ENCODE peak calls at places on chromosome 15, in five cellular contexts. M, W, P, B and E are unnamed samples. For H3K9me2, the result is how much of the 10 kb centered on the place peaks cover.

GRCh38 chr15:23422099-23422945 is 24.7 kb downstream of the GOLGA6L2 start:
- DNase-seq in M (no peak), W (no peak), P (no peak), B (no peak), E (no peak)

GRCh38 chr15:39747326-39747725 is 35.3 kb downstream of the FSIP1 start:
- DNase-seq in M (peak), W (no peak), P (no peak), B (no peak), E (peak)

GRCh38 chr15:100308222-100309007 is 33.4 kb downstream of the ADAMTS17 start:
- DNase-seq in M (no peak), W (no peak), P (no peak), B (no peak), E (peak)

GRCh38 chr15:76334438-76335004 is 2.1 kb upstream of the ISL2 start:
- DNase-seq in M (no peak), W (no peak), P (no peak), B (no peak), E (no peak)

GRCh38 chr15:38945551-38946298 is 381.1 kb upstream of the RASGRP1 start:
- DNase-seq in M (no peak), W (no peak), P (no peak), B (no peak), E (no peak)

GRCh38 chr15:96593735-96594134 is 263.2 kb downstream of the NR2F2 start:
- DNase-seq in M (peak), W (no peak), P (no peak), B (no peak), E (no peak)

GRCh38 chr15:67120839-67121540 is 55.6 kb downstream of the SMAD3 start:
- DNase-seq in M (peak), W (no peak), P (no peak), B (peak), E (peak)

GRCh38 chr15:56608140-56608778 is 125.0 kb downstream of the ZNF280D start:
- DNase-seq in M (no peak), W (peak), P (no peak), B (no peak), E (no peak)

GRCh38 chr15:101536166-101536874 is 46.8 kb upstream of the PCSK6 start:
- DNase-seq in M (no peak), W (no peak), P (no peak), B (peak), E (no peak)

GRCh38 chr15:92693922-92694331 is 38.4 kb upstream of the FAM174B start:
- DNase-seq in M (peak), W (no peak), P (peak), B (peak), E (peak)

GRCh38 chr15:92159481-92159880 is 234.2 kb upstream of the ST8SIA2 start:
- DNase-seq in M (no peak), W (no peak), P (no peak), B (no peak), E (no peak)

GRCh38 chr15:23372284-23372683 is 17.7 kb downstream of the GOLGA8S start:
- DNase-seq in M (no peak), W (no peak), P (no peak), B (no peak), E (no peak)

GRCh38 chr15:39269821-39270220 is 311.1 kb upstream of the THBS1 start:
- DNase-seq in M (no peak), W (no peak), P (no peak), B (no peak), E (no peak)

DNA sequence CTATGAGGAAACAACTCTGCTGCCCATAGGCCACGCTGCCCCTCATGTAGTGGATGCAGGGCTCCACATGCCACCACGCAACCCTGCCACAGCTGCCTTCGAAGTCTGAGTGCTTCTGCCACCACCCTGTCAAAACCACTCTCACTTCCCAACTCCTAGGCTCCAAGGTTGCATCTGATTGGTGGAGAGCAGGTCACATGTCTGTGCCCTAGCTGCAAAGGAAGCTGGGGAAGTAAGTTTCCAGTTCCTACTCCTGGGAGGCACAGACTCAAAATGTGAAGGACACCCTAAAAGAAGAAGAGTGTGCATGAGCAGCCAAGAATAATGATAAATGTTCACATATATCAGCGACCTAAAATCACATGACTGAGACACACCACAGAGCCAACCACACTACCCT is 31.9 kb upstream of the TICRR start:
- DNase-seq in M (no peak), W (peak), P (no peak), B (no peak), E (peak)
- H3K9ac ChIP-seq in M (no peak), W (no peak), P (no peak), B (no peak), E (no peak)

GRCh38 chr15:79115971-79116370 is 25.4 kb upstream of the RASGRF1 start:
- DNase-seq in M (no peak), W (no peak), P (no peak), B (no peak), E (peak)
- H3K9me2 ChIP-seq in M (under half), W (under half), P (under half), B (under half), E (under half)

GRCh38 chr15:51267047-51267713 is 71.2 kb downstream of the CYP19A1 start:
- DNase-seq in M (no peak), W (no peak), P (no peak), B (peak), E (peak)
- TF ChIP-seq EZH2phosphoT487 in M (no peak), W (no peak), P (no peak), B (no peak), E (no peak)

GRCh38 chr15:86316216-86316615 is 236.5 kb downstream of the AGBL1 start:
- DNase-seq in M (no peak), W (no peak), P (no peak), B (no peak), E (no peak)
- H3K9ac ChIP-seq in M (no peak), W (no peak), P (no peak), B (no peak), E (no peak)

DNA sequence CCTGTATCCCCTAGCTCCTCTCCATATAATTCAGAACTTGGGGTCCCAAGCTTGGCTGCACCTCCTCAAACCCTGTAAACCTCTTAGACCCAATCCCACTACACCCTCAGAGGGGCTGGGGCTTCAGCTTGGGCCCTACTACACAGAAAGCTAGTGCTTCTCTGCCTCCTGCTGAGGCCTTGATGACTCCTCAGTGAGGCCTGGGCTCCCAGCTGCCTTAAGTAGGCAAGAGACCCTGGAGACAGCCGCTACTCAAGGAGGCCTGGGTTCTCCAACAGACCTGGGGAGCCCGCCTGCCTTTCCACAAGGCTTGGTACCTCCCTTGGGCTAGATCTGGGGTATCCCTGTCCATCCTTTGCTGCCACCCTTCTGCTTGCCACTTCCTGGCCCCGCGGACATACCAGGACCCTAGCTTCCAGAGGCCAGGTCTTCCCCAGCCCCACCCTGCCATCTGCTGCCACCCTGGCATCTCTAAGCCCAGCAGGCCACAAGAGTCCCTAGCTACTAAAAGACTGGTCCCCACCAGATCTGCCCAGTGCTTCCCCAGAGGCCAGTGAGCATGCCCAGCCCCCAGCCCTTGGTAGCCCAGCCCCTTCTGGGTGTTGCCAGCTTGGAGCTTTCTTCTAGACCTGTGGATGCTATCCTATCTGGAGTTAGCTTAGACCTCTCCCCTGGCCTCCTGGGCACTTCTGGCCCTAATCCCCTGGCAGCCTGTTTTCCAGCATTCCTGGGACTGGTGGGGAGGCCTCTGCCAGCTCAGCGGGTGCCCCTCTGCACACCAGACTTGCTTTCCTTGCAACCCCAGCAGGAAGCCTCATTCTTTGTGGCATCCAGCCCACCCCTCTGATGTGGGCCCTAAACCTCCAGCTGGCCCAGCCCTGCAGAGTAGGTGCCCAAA is 13.7 kb downstream of the C15orf39 start:
- DNase-seq in M (no peak), W (no peak), P (no peak), B (no peak), E (no peak)
- H3K9me2 ChIP-seq in M (under half), W (under half), P (under half), B (under half), E (under half)

GRCh38 chr15:25900901-25901300 is 37.8 kb upstream of the ATP10A start:
- DNase-seq in M (peak), W (no peak), P (no peak), B (no peak), E (peak)
- TF ChIP-seq EZH2phosphoT487 in M (no peak), W (no peak), P (no peak), B (no peak), E (no peak)

GRCh38 chr15:77627581-77627980 is 5.1 kb downstream of the LINGO1 start:
- DNase-seq in M (no peak), W (no peak), P (no peak), B (no peak), E (no peak)
- H3K9ac ChIP-seq in M (no peak), W (no peak), P (no peak), B (no peak), E (no peak)